ENCODE peak calls at places on chromosomes 16 and 17, in nine cellular contexts. One of them, this sample, is unnamed.
A peak's percentile ranks its signal among the peaks of the same experiment; 100 is the strongest.

GRCh38 chr17:17391575-17392370 is 85.0 kb upstream of the MED9 start:
- DNase-seq in esophagus muscularis mucosa: no peak
- DNase-seq in left ventricle myocardium inferior: no peak
- DNase-seq in stomach: no peak
- DNase-seq in neural progenitor cell: no peak
- DNase-seq in ovary: no peak
- DNase-seq in CD8-positive, alpha-beta memory T cell: peak; percentile 72
- DNase-seq in pancreas: no peak
- DNase-seq in adrenal gland: no peak
- DNase-seq in this sample: peak; percentile 66

GRCh38 chr16:31451681-31452351 is 7.5 kb upstream of the ARMC5 start:
- DNase-seq in esophagus muscularis mucosa: no peak
- DNase-seq in left ventricle myocardium inferior: peak; percentile 46
- DNase-seq in stomach: peak; percentile 56
- DNase-seq in neural progenitor cell: peak; percentile 79
- DNase-seq in ovary: peak; percentile 62
- DNase-seq in CD8-positive, alpha-beta memory T cell: no peak
- DNase-seq in pancreas: peak; percentile 53
- DNase-seq in adrenal gland: peak; percentile 80
- DNase-seq in this sample: peak; percentile 88

GRCh38 chr16:82681592-82681991 is 54.8 kb downstream of the CDH13 start:
- DNase-seq in esophagus muscularis mucosa: no peak
- DNase-seq in left ventricle myocardium inferior: no peak
- DNase-seq in stomach: no peak
- DNase-seq in neural progenitor cell: no peak
- DNase-seq in ovary: no peak
- DNase-seq in CD8-positive, alpha-beta memory T cell: no peak
- DNase-seq in pancreas: no peak
- DNase-seq in adrenal gland: no peak
- DNase-seq in this sample: no peak

GRCh38 chr16:81279375-81279774 is 35.4 kb upstream of the GAN start:
- DNase-seq in esophagus muscularis mucosa: no peak
- DNase-seq in left ventricle myocardium inferior: no peak
- DNase-seq in stomach: no peak
- DNase-seq in neural progenitor cell: no peak
- DNase-seq in ovary: no peak
- DNase-seq in CD8-positive, alpha-beta memory T cell: no peak
- DNase-seq in pancreas: no peak
- DNase-seq in adrenal gland: no peak
- DNase-seq in this sample: no peak

GRCh38 chr16:88920618-88921602 is 54.5 kb upstream of the PABPN1L start:
- DNase-seq in esophagus muscularis mucosa: peak; percentile 93
- DNase-seq in left ventricle myocardium inferior: peak; percentile 85
- DNase-seq in stomach: peak; percentile 58
- DNase-seq in neural progenitor cell: no peak
- DNase-seq in ovary: no peak
- DNase-seq in CD8-positive, alpha-beta memory T cell: no peak
- DNase-seq in pancreas: peak; percentile 74
- DNase-seq in adrenal gland: peak; percentile 59
- DNase-seq in this sample: no peak

GRCh38 chr17:8120520-8121443 is 2.5 kb upstream of the ALOXE3 start:
- DNase-seq in esophagus muscularis mucosa: no peak
- DNase-seq in left ventricle myocardium inferior: no peak
- DNase-seq in stomach: peak; percentile 66
- DNase-seq in neural progenitor cell: peak; percentile 87
- DNase-seq in ovary: peak; percentile 74
- DNase-seq in CD8-positive, alpha-beta memory T cell: peak; percentile 49
- DNase-seq in pancreas: peak; percentile 63
- DNase-seq in adrenal gland: peak; percentile 44
- DNase-seq in this sample: peak; percentile 100

GRCh38 chr16:89037261-89038152 is 56.1 kb upstream of the ACSF3 start:
- DNase-seq in esophagus muscularis mucosa: no peak
- DNase-seq in left ventricle myocardium inferior: no peak
- DNase-seq in stomach: no peak
- DNase-seq in neural progenitor cell: peak; percentile 91
- DNase-seq in ovary: no peak
- DNase-seq in CD8-positive, alpha-beta memory T cell: no peak
- DNase-seq in pancreas: no peak
- DNase-seq in adrenal gland: peak; percentile 34
- DNase-seq in this sample: peak; percentile 93

GRCh38 chr17:57916925-57917858 is 38.0 kb downstream of the CUEDC1 start:
- DNase-seq in esophagus muscularis mucosa: no peak
- DNase-seq in left ventricle myocardium inferior: peak; percentile 60
- DNase-seq in stomach: no peak
- DNase-seq in neural progenitor cell: no peak
- DNase-seq in ovary: no peak
- DNase-seq in CD8-positive, alpha-beta memory T cell: no peak
- DNase-seq in pancreas: no peak
- DNase-seq in adrenal gland: no peak
- DNase-seq in this sample: peak; percentile 61

GRCh38 chr16:69410285-69410990 is 14.0 kb upstream of the CYB5B start:
- DNase-seq in esophagus muscularis mucosa: no peak
- DNase-seq in left ventricle myocardium inferior: no peak
- DNase-seq in stomach: no peak
- DNase-seq in neural progenitor cell: no peak
- DNase-seq in ovary: no peak
- DNase-seq in CD8-positive, alpha-beta memory T cell: no peak
- DNase-seq in pancreas: no peak
- DNase-seq in adrenal gland: peak; percentile 69
- DNase-seq in this sample: no peak

GRCh38 chr17:38464723-38465419 is 36.6 kb downstream of the ARHGAP23 start:
- DNase-seq in esophagus muscularis mucosa: peak; percentile 95
- DNase-seq in left ventricle myocardium inferior: peak; percentile 84
- DNase-seq in stomach: peak; percentile 70
- DNase-seq in neural progenitor cell: peak; percentile 55
- DNase-seq in ovary: peak; percentile 95
- DNase-seq in CD8-positive, alpha-beta memory T cell: no peak
- DNase-seq in pancreas: peak; percentile 24
- DNase-seq in adrenal gland: peak; percentile 89
- DNase-seq in this sample: no peak

GRCh38 chr16:63311313-63311712 is 1275.1 kb upstream of the CDH8 start:
- DNase-seq in esophagus muscularis mucosa: no peak
- DNase-seq in left ventricle myocardium inferior: no peak
- DNase-seq in stomach: no peak
- DNase-seq in neural progenitor cell: no peak
- DNase-seq in ovary: no peak
- DNase-seq in CD8-positive, alpha-beta memory T cell: no peak
- DNase-seq in pancreas: no peak
- DNase-seq in adrenal gland: no peak
- DNase-seq in this sample: no peak

DNA sequence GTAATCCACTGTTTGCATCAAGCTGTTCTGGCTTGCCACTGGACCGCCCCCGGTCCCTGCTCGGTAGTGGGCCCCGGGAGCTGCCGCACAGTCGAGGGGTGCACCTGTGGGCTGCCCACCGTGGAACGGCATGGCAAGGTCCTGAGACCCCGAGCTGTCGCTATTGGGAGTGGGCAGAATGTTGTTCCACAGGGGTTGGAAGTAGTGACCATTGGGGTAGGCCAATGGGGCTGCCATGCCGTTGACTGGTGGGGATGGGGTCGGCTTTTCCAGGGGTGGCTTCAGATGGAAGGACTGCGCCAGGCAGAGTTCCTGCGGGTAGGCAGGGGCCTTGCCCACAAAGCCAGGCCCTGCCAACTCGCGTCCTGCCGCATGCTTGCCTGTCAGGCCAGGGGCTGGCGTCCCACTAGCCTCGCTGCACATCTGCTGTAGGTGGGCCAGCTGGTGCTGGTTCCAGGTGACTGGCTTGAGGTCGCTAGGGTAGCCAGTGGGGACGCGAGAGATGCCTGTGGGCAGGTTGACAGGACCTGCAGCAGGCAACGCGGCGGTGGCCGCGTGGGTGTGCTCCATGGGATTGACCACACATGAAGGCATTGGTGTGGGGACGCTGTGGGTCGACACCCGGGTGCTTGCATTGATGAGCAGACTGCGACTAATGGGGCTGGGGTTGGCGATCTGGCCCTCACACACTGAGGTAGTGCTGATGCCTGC is 14.8 kb downstream of the TRAF4 start:
- DNase-seq in esophagus muscularis mucosa: no peak
- DNase-seq in left ventricle myocardium inferior: no peak
- DNase-seq in stomach: no peak
- DNase-seq in neural progenitor cell: no peak
- DNase-seq in ovary: no peak
- DNase-seq in CD8-positive, alpha-beta memory T cell: no peak
- DNase-seq in pancreas: no peak
- DNase-seq in adrenal gland: no peak
- DNase-seq in this sample: no peak
- H3K36me3 ChIP-seq in esophagus muscularis mucosa: peaks cover 55% of the 10 kb centered on the region
- H3K36me3 ChIP-seq in left ventricle myocardium inferior: peaks cover 22% of the 10 kb centered on the region
- H3K36me3 ChIP-seq in stomach: peaks cover 19% of the 10 kb centered on the region
- H3K36me3 ChIP-seq in neural progenitor cell: no peaks in the 10 kb centered on the region
- H3K36me3 ChIP-seq in ovary: no peaks in the 10 kb centered on the region
- H3K36me3 ChIP-seq in CD8-positive, alpha-beta memory T cell: peaks cover 14% of the 10 kb centered on the region
- H3K36me3 ChIP-seq in pancreas: no peaks in the 10 kb centered on the region
- H3K36me3 ChIP-seq in adrenal gland: peaks cover 24% of the 10 kb centered on the region
- H3K36me3 ChIP-seq in this sample: peaks cover 56% of the 10 kb centered on the region

GRCh38 chr17:4476017-4476416 is 22.7 kb upstream of the SPNS2 start:
- DNase-seq in esophagus muscularis mucosa: no peak
- DNase-seq in left ventricle myocardium inferior: no peak
- DNase-seq in stomach: peak; percentile 50
- DNase-seq in neural progenitor cell: no peak
- DNase-seq in ovary: no peak
- DNase-seq in CD8-positive, alpha-beta memory T cell: no peak
- DNase-seq in pancreas: no peak
- DNase-seq in adrenal gland: no peak
- DNase-seq in this sample: no peak

GRCh38 chr17:4472281-4472680 is 26.4 kb upstream of the SPNS2 start:
- DNase-seq in esophagus muscularis mucosa: no peak
- DNase-seq in left ventricle myocardium inferior: no peak
- DNase-seq in stomach: no peak
- DNase-seq in neural progenitor cell: no peak
- DNase-seq in ovary: no peak
- DNase-seq in CD8-positive, alpha-beta memory T cell: no peak
- DNase-seq in pancreas: no peak
- DNase-seq in adrenal gland: no peak
- DNase-seq in this sample: no peak

GRCh38 chr17:4475463-4475862 is 23.2 kb upstream of the SPNS2 start:
- DNase-seq in esophagus muscularis mucosa: no peak
- DNase-seq in left ventricle myocardium inferior: no peak
- DNase-seq in stomach: no peak
- DNase-seq in neural progenitor cell: no peak
- DNase-seq in ovary: no peak
- DNase-seq in CD8-positive, alpha-beta memory T cell: no peak
- DNase-seq in pancreas: no peak
- DNase-seq in adrenal gland: no peak
- DNase-seq in this sample: no peak

GRCh38 chr17:4475001-4475400 is 23.7 kb upstream of the SPNS2 start:
- DNase-seq in esophagus muscularis mucosa: no peak
- DNase-seq in left ventricle myocardium inferior: no peak
- DNase-seq in stomach: no peak
- DNase-seq in neural progenitor cell: no peak
- DNase-seq in ovary: no peak
- DNase-seq in CD8-positive, alpha-beta memory T cell: no peak
- DNase-seq in pancreas: no peak
- DNase-seq in adrenal gland: no peak
- DNase-seq in this sample: no peak

DNA sequence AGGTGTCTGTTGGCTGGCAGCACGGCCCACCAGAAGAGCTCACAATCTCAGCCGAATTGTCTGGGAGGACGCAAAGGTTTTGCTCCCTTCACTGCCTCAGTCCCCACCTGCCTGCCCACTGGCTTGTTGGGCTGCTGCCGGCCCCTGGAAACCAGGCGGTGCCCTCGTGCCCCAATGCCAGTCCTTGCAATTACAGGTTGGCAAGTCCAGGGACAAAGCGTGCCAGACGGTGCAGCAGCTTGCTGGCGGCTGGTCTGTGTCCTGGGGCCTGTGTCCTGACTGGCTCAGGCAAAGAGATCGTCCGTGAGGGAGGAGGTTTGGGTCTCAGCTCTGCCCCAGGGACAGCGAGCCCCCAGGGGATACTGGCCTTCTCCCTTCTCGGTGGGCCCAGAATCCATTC is 24.6 kb upstream of the SPNS2 start:
- DNase-seq in esophagus muscularis mucosa: no peak
- DNase-seq in left ventricle myocardium inferior: peak; percentile 79
- DNase-seq in stomach: peak; percentile 86
- DNase-seq in neural progenitor cell: no peak
- DNase-seq in ovary: no peak
- DNase-seq in CD8-positive, alpha-beta memory T cell: no peak
- DNase-seq in pancreas: no peak
- DNase-seq in adrenal gland: no peak
- DNase-seq in this sample: no peak
- H3K27ac ChIP-seq in esophagus muscularis mucosa: no peak overlapping the region
- H3K27ac ChIP-seq in left ventricle myocardium inferior: peak overlapping the region; percentile 64
- H3K27ac ChIP-seq in stomach: no peak overlapping the region
- H3K27ac ChIP-seq in neural progenitor cell: no peak overlapping the region
- H3K27ac ChIP-seq in ovary: no peak overlapping the region
- H3K27ac ChIP-seq in CD8-positive, alpha-beta memory T cell: no peak overlapping the region
- H3K27ac ChIP-seq in pancreas: no peak overlapping the region
- H3K27ac ChIP-seq in adrenal gland: no peak overlapping the region
- H3K27ac ChIP-seq in this sample: no peak overlapping the region

GRCh38 chr17:42695500-42695899 is 13.2 kb downstream of the CNTNAP1 start:
- DNase-seq in esophagus muscularis mucosa: no peak
- DNase-seq in left ventricle myocardium inferior: no peak
- DNase-seq in stomach: no peak
- DNase-seq in neural progenitor cell: no peak
- DNase-seq in ovary: no peak
- DNase-seq in CD8-positive, alpha-beta memory T cell: no peak
- DNase-seq in pancreas: no peak
- DNase-seq in adrenal gland: no peak
- DNase-seq in this sample: no peak
- H3K36me3 ChIP-seq in esophagus muscularis mucosa: peaks cover 98% of the 10 kb centered on the region
- H3K36me3 ChIP-seq in left ventricle myocardium inferior: peaks cover 62% of the 10 kb centered on the region
- H3K36me3 ChIP-seq in stomach: peaks cover 18% of the 10 kb centered on the region
- H3K36me3 ChIP-seq in neural progenitor cell: peaks cover 4% of the 10 kb centered on the region
- H3K36me3 ChIP-seq in ovary: no peaks in the 10 kb centered on the region
- H3K36me3 ChIP-seq in CD8-positive, alpha-beta memory T cell: peaks cover 6% of the 10 kb centered on the region
- H3K36me3 ChIP-seq in pancreas: no peaks in the 10 kb centered on the region
- H3K36me3 ChIP-seq in adrenal gland: peaks cover 14% of the 10 kb centered on the region
- H3K36me3 ChIP-seq in this sample: peaks cover 3% of the 10 kb centered on the region

DNA sequence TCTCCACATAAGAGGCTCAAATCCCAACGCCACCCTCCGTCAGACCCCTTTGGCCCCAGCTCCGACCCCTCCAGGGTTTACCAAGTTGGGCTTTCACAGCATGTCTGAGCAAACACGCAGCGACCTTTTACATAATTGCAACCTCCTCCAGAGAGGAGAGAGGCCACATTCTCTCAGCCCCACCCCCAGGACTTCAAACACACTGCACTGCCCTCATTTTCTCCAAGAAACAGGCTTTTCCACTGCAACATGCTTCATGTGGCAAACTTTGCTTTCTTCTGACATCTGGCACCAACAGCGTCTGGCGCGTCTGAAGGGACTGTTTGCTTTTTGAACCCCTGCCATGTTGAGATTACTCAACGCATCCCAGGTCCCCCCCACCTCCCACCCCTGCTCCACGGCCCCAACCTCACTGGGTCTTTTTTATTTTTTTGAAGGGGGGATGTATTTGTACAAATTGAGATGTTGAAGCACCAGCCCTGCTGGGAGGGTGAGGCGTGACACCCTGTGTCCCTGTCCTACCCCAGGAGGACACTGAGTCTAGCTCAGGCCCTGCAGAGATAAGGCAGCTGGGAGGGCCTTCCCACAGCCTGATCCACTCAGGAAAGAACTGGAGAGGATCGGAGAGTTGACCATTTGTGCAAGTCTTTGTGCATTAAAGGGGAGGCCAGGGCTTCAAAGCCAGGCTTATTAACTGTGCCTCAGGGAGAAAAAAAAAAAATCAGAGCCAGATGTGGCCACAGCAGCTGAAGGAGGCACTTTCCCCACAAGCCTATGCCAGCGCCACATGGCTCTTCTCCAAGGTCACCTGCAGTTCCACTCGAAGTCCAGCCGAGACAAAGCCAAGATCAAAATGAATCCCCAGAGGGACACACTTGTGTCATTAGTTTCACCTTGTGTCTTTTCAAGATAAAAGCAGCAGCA is 29.7 kb downstream of the AXIN2 start:
- DNase-seq in esophagus muscularis mucosa: no peak
- DNase-seq in left ventricle myocardium inferior: peak; percentile 60
- DNase-seq in stomach: peak; percentile 44
- DNase-seq in neural progenitor cell: peak; percentile 60
- DNase-seq in ovary: peak; percentile 82
- DNase-seq in CD8-positive, alpha-beta memory T cell: no peak
- DNase-seq in pancreas: peak; percentile 26
- DNase-seq in adrenal gland: peak; percentile 76
- DNase-seq in this sample: peak; percentile 82
- H3K27ac ChIP-seq in esophagus muscularis mucosa: peak overlapping the region; percentile 75
- H3K27ac ChIP-seq in left ventricle myocardium inferior: peak overlapping the region; percentile 88
- H3K27ac ChIP-seq in stomach: peak overlapping the region; percentile 57
- H3K27ac ChIP-seq in neural progenitor cell: no peak overlapping the region
- H3K27ac ChIP-seq in ovary: no peak overlapping the region
- H3K27ac ChIP-seq in CD8-positive, alpha-beta memory T cell: no peak overlapping the region
- H3K27ac ChIP-seq in pancreas: no peak overlapping the region
- H3K27ac ChIP-seq in adrenal gland: peak overlapping the region; percentile 42
- H3K27ac ChIP-seq in this sample: peak overlapping the region; percentile 95